ENCODE peak calls at places on chromosomes 6 and 20, in six cellular contexts. Q is keratinocyte; R is HuH-7; S is D341Med; Z is activated naive CD4-positive, alpha-beta T cell; E is AG20443. W is an unnamed sample.
A peak's percentile ranks its signal among the peaks of the same experiment; 100 is the strongest.

GRCh38 chr6:119323926-119324325 is 25.6 kb downstream of the MAN1A1 start:
- DNase-seq in Q (no peak), R (no peak), S (no peak), Z (no peak), E (no peak), W (no peak)

GRCh38 chr6:71080151-71080550 is 123.3 kb upstream of the B3GAT2 start:
- DNase-seq in Q (no peak), R (no peak), S (no peak), Z (no peak), E (no peak), W (no peak)

GRCh38 chr6:108795814-108796213 is 52.4 kb upstream of the ARMC2 start:
- DNase-seq in Q (no peak), R (no peak), S (no peak), Z (no peak), E (no peak), W (no peak)

GRCh38 chr6:25971187-25971811 is 8.7 kb downstream of the TRIM38 start:
- DNase-seq in Q (no peak), R (no peak), S (no peak), Z (no peak), E (peak; percentile 84), W (peak; percentile 64)

GRCh38 chr6:31158863-31159855 is 770 bp downstream of the TCF19 start:
- DNase-seq in Q (no peak), R (no peak), S (no peak), Z (no peak), E (no peak), W (no peak)

GRCh38 chr20:44406572-44407100 is 51.1 kb downstream of the HNF4A start:
- DNase-seq in Q (no peak), R (no peak), S (no peak), Z (no peak), E (no peak), W (peak; percentile 8)

GRCh38 chr20:45469336-45470261 is at the start of gene WFDC2:
- DNase-seq in Q (no peak), R (no peak), S (peak; percentile 48), Z (no peak), E (no peak), W (peak; percentile 60)

GRCh38 chr6:162873537-162873936 is 145.8 kb downstream of the PACRG start:
- DNase-seq in Q (no peak), R (no peak), S (no peak), Z (no peak), E (no peak), W (no peak)

GRCh38 chr6:134379599-134379998 is 61.7 kb upstream of the SGK1 start:
- DNase-seq in Q (no peak), R (no peak), S (no peak), Z (no peak), E (no peak), W (no peak)

GRCh38 chr6:110355727-110356126 is 2.4 kb downstream of the METTL24 start:
- DNase-seq in Q (no peak), R (no peak), S (no peak), Z (no peak), E (no peak), W (no peak)

GRCh38 chr6:146289816-146290588 is 253.6 kb upstream of the RAB32 start:
- DNase-seq in Q (no peak), R (no peak), S (no peak), Z (no peak), E (peak; percentile 71), W (peak; percentile 25)

GRCh38 chr6:105278035-105278434 is 98.2 kb upstream of the POPDC3 start:
- DNase-seq in Q (no peak), R (no peak), S (no peak), Z (no peak), E (no peak), W (no peak)

GRCh38 chr6:3713266-3713665 is 38.2 kb downstream of the PXDC1 start:
- DNase-seq in Q (no peak), R (no peak), S (no peak), Z (no peak), E (no peak), W (no peak)

GRCh38 chr6:16527691-16528090 is 233.6 kb downstream of the ATXN1 start:
- DNase-seq in Q (no peak), R (no peak), S (no peak), Z (no peak), E (no peak), W (no peak)

GRCh38 chr6:158717341-158718328 is 67.8 kb downstream of the SYTL3 start:
- DNase-seq in Q (no peak), R (no peak), S (no peak), Z (no peak), E (no peak), W (no peak)

GRCh38 chr6:3471711-3472110 is 14.9 kb upstream of the SLC22A23 start:
- DNase-seq in Q (no peak), R (no peak), S (no peak), Z (no peak), E (peak; percentile 64), W (no peak)

GRCh38 chr6:162056745-162057144 is 670.8 kb downstream of the PRKN start:
- DNase-seq in Q (no peak), R (peak; percentile 13), S (no peak), Z (no peak), E (peak; percentile 69), W (peak; percentile 28)

GRCh38 chr6:83514877-83515466 is 2.6 kb downstream of the PRSS35 start:
- DNase-seq in Q (peak; percentile 9), R (peak; percentile 39), S (peak; percentile 44), Z (no peak), E (peak; percentile 49), W (peak; percentile 77)

GRCh38 chr6:88238065-88238464 is 71.9 kb upstream of the CNR1 start:
- DNase-seq in Q (no peak), R (peak; percentile 5), S (no peak), Z (no peak), E (peak; percentile 9), W (peak; percentile 56)

GRCh38 chr6:170265655-170266054 is 25.2 kb downstream of the DLL1 start:
- DNase-seq in Q (no peak), R (peak; percentile 73), S (no peak), Z (no peak), E (no peak), W (peak; percentile 77)

GRCh38 chr6:38703949-38704348 is 1.0 kb upstream of the GLO1 start:
- DNase-seq in Q (no peak), R (no peak), S (no peak), Z (no peak), E (no peak), W (no peak)